ENCODE peak calls at places on chromosomes 6 and 20, in five cellular contexts. H is left ventricle myocardium inferior; T is GM03348; J is islet precursor cell; C is activated CD8-positive, alpha-beta T cell treated with anti-CD3 and anti-CD28 coated beads, Interleukin-2, amount 10 ng/mL, durations not matched to agents 7 days and 5 days. X is an unnamed sample.

GRCh38 chr6:18264338-18265098 is at the start of gene DEK:
- DNase-seq in H (peak), T (peak), J (peak), C (peak), X (peak)

GRCh38 chr6:139549561-139550070 is 175.2 kb upstream of the CITED2 start:
- DNase-seq in H (no peak), T (no peak), J (no peak), C (no peak), X (no peak)

GRCh38 chr6:164827537-164827936 is 481.9 kb downstream of the C6orf118 start:
- DNase-seq in H (no peak), T (no peak), J (no peak), C (no peak), X (no peak)

GRCh38 chr6:68559716-68560115 is 75.4 kb upstream of the ADGRB3 start:
- DNase-seq in H (no peak), T (no peak), J (peak), C (no peak), X (no peak)

GRCh38 chr20:46204594-46205205 is 86.6 kb downstream of the CD40 start:
- DNase-seq in H (no peak), T (no peak), J (no peak), C (no peak), X (no peak)

GRCh38 chr20:46767127-46767761 is 57.8 kb downstream of the SLC2A10 start:
- DNase-seq in H (no peak), T (peak), J (no peak), C (peak), X (peak)

GRCh38 chr6:7719364-7719763 is 6.5 kb upstream of the BMP6 start:
- DNase-seq in H (no peak), T (no peak), J (no peak), C (no peak), X (no peak)

GRCh38 chr6:5323979-5324378 is 62.7 kb downstream of the FARS2 start:
- DNase-seq in H (no peak), T (no peak), J (no peak), C (no peak), X (no peak)

GRCh38 chr20:25274481-25274880 is 26.6 kb downstream of the PYGB start:
- DNase-seq in H (peak), T (no peak), J (peak), C (no peak), X (no peak)

GRCh38 chr6:24719125-24719931 is at the start of gene C6orf62:
- DNase-seq in H (no peak), T (peak), J (peak), C (peak), X (peak)

GRCh38 chr6:41637179-41638001 is 878 bp upstream of the MDFI start:
- DNase-seq in H (no peak), T (no peak), J (peak), C (no peak), X (no peak)

GRCh38 chr6:169589699-169590257 is 112.1 kb downstream of the WDR27 start:
- DNase-seq in H (no peak), T (peak), J (no peak), C (no peak), X (peak)

GRCh38 chr6:24595910-24596525 is 50.0 kb downstream of the KIAA0319 start:
- DNase-seq in H (no peak), T (no peak), J (no peak), C (no peak), X (no peak)

GRCh38 chr6:10613693-10614092 is 80.7 kb downstream of the C6orf52 start:
- DNase-seq in H (no peak), T (no peak), J (no peak), C (no peak), X (no peak)

GRCh38 chr6:129631070-129631469 is 78.9 kb downstream of the ARHGAP18 start:
- DNase-seq in H (no peak), T (no peak), J (no peak), C (no peak), X (no peak)

GRCh38 chr6:159701413-159701999 is 8.5 kb upstream of the SOD2 start:
- DNase-seq in H (no peak), T (peak), J (no peak), C (no peak), X (peak)

GRCh38 chr20:47875302-47876025 is 90.2 kb upstream of the SULF2 start:
- DNase-seq in H (no peak), T (no peak), J (peak), C (no peak), X (peak)

GRCh38 chr6:168095741-168096250 is 16.8 kb upstream of the FRMD1 start:
- DNase-seq in H (peak), T (no peak), J (no peak), C (no peak), X (no peak)

GRCh38 chr20:49483018-49483705 is 694 bp upstream of the KCNB1 start:
- DNase-seq in H (no peak), T (no peak), J (no peak), C (no peak), X (no peak)

GRCh38 chr20:34536798-34537394 is 20.7 kb downstream of the DYNLRB1 start:
- DNase-seq in H (peak), T (no peak), J (peak), C (peak), X (peak)

GRCh38 chr6:40972814-40973213 is 66.2 kb downstream of the UNC5CL start:
- DNase-seq in H (no peak), T (no peak), J (no peak), C (no peak), X (no peak)

GRCh38 chr20:24046905-24047304 is 58.3 kb upstream of the GGTLC1 start:
- DNase-seq in H (no peak), T (no peak), J (no peak), C (no peak), X (no peak)

GRCh38 chr20:58141496-58141895 is 87.0 kb downstream of the ANKRD60 start:
- DNase-seq in H (no peak), T (no peak), J (no peak), C (no peak), X (no peak)

GRCh38 chr20:16434087-16434664 is 139.1 kb downstream of the KIF16B start:
- DNase-seq in H (peak), T (peak), J (peak), C (peak), X (peak)

GRCh38 chr6:35036828-35037095 is 104.4 kb downstream of the TCP11 start:
- DNase-seq in H (no peak), T (no peak), J (no peak), C (no peak), X (no peak)

GRCh38 chr20:57810511-57811372 is 100.9 kb upstream of the PMEPA1 start:
- DNase-seq in H (no peak), T (no peak), J (peak), C (no peak), X (no peak)

GRCh38 chr6:153130515-153131036 is 506 bp downstream of the RGS17 start:
- DNase-seq in H (no peak), T (peak), J (peak), C (no peak), X (no peak)

GRCh38 chr6:167827062-167827587 is 414 bp downstream of the AFDN start:
- DNase-seq in H (peak), T (no peak), J (peak), C (no peak), X (peak)

GRCh38 chr20:1968958-1969357 is 24.9 kb downstream of the PDYN start:
- DNase-seq in H (no peak), T (no peak), J (no peak), C (no peak), X (no peak)

GRCh38 chr6:118656822-118657451 is 5.5 kb upstream of the CEP85L start:
- DNase-seq in H (no peak), T (no peak), J (no peak), C (peak), X (no peak)

GRCh38 chr6:50270427-50270826 is 220.7 kb upstream of the DEFB112 start:
- DNase-seq in H (no peak), T (no peak), J (no peak), C (no peak), X (no peak)

GRCh38 chr6:104473021-104473429 is 386.7 kb downstream of the HACE1 start:
- DNase-seq in H (no peak), T (no peak), J (peak), C (no peak), X (no peak)

GRCh38 chr20:1775117-1775516 is 117.5 kb upstream of the SIRPG start:
- DNase-seq in H (no peak), T (peak), J (no peak), C (no peak), X (peak)

GRCh38 chr6:72246926-72247325 is 360.6 kb downstream of the RIMS1 start:
- DNase-seq in H (no peak), T (no peak), J (peak), C (no peak), X (no peak)

GRCh38 chr6:18062733-18063132 is 59.7 kb downstream of the NHLRC1 start:
- DNase-seq in H (no peak), T (no peak), J (no peak), C (no peak), X (no peak)

GRCh38 chr20:62622877-62623487 is 19.3 kb upstream of the SLCO4A1 start:
- DNase-seq in H (no peak), T (no peak), J (no peak), C (no peak), X (no peak)

GRCh38 chr20:18077157-18077556 is 19.4 kb upstream of the OVOL2 start:
- DNase-seq in H (no peak), T (no peak), J (no peak), C (no peak), X (no peak)

GRCh38 chr6:140977425-140977824 is 1155.3 kb upstream of the GJE1 start:
- DNase-seq in H (no peak), T (peak), J (no peak), C (no peak), X (peak)

GRCh38 chr6:17032595-17033591 is 69.0 kb upstream of the STMND1 start:
- DNase-seq in H (peak), T (peak), J (no peak), C (no peak), X (peak)

X was measured in AG10803.